ENCODE peak calls at places on chromosome 6, in nine cellular contexts. F, M, W, G, U, S, Y, C and B are unnamed samples.
A peak's percentile ranks its signal among the peaks of the same experiment; 100 is the strongest.

GRCh38 chr6:131717815-131718214 is 7.0 kb upstream of the CTAGE9 start:
- DNase-seq in F (no peak), M (no peak), W (no peak), G (no peak), U (no peak), S (no peak), Y (no peak), C (no peak), B (no peak)

GRCh38 chr6:128124713-128125112 is 223.9 kb upstream of the THEMIS start:
- DNase-seq in F (no peak), M (no peak), W (no peak), G (peak; percentile 81), U (peak; percentile 18), S (no peak), Y (no peak), C (no peak), B (no peak)

GRCh38 chr6:29617782-29618557 is 15.0 kb downstream of the GABBR1 start:
- DNase-seq in F (no peak), M (no peak), W (no peak), G (no peak), U (no peak), S (no peak), Y (peak; percentile 79), C (no peak), B (no peak)

GRCh38 chr6:131156411-131156810 is 21.1 kb downstream of the AKAP7 start:
- DNase-seq in F (no peak), M (no peak), W (no peak), G (no peak), U (no peak), S (no peak), Y (no peak), C (no peak), B (no peak)

GRCh38 chr6:107154131-107154906 is 39.0 kb upstream of the BEND3 start:
- DNase-seq in F (no peak), M (no peak), W (no peak), G (no peak), U (no peak), S (no peak), Y (peak; percentile 78), C (no peak), B (no peak)

GRCh38 chr6:19013011-19013410 is 625.9 kb downstream of the RNF144B start:
- DNase-seq in F (no peak), M (no peak), W (no peak), G (no peak), U (no peak), S (no peak), Y (no peak), C (no peak), B (no peak)

GRCh38 chr6:149127212-149127611 is 190.3 kb upstream of the TAB2 start:
- DNase-seq in F (peak; percentile 8), M (no peak), W (no peak), G (no peak), U (no peak), S (no peak), Y (no peak), C (no peak), B (no peak)

GRCh38 chr6:159677226-159677901 is 15.7 kb downstream of the SOD2 start:
- DNase-seq in F (no peak), M (no peak), W (no peak), G (no peak), U (no peak), S (no peak), Y (no peak), C (no peak), B (no peak)

GRCh38 chr6:138001750-138002349 is 105.4 kb downstream of the PERP start:
- DNase-seq in F (peak; percentile 36), M (peak; percentile 58), W (peak; percentile 47), G (peak; percentile 63), U (peak; percentile 43), S (peak; percentile 32), Y (peak; percentile 47), C (no peak), B (peak; percentile 63)

GRCh38 chr6:14046476-14047068 is 71.0 kb upstream of the CD83 start:
- DNase-seq in F (no peak), M (peak; percentile 45), W (no peak), G (peak; percentile 64), U (peak; percentile 54), S (no peak), Y (peak; percentile 63), C (no peak), B (no peak)

GRCh38 chr6:3535716-3536435 is 79.0 kb upstream of the SLC22A23 start:
- DNase-seq in F (no peak), M (no peak), W (no peak), G (no peak), U (no peak), S (no peak), Y (no peak), C (peak; percentile 56), B (no peak)

DNA sequence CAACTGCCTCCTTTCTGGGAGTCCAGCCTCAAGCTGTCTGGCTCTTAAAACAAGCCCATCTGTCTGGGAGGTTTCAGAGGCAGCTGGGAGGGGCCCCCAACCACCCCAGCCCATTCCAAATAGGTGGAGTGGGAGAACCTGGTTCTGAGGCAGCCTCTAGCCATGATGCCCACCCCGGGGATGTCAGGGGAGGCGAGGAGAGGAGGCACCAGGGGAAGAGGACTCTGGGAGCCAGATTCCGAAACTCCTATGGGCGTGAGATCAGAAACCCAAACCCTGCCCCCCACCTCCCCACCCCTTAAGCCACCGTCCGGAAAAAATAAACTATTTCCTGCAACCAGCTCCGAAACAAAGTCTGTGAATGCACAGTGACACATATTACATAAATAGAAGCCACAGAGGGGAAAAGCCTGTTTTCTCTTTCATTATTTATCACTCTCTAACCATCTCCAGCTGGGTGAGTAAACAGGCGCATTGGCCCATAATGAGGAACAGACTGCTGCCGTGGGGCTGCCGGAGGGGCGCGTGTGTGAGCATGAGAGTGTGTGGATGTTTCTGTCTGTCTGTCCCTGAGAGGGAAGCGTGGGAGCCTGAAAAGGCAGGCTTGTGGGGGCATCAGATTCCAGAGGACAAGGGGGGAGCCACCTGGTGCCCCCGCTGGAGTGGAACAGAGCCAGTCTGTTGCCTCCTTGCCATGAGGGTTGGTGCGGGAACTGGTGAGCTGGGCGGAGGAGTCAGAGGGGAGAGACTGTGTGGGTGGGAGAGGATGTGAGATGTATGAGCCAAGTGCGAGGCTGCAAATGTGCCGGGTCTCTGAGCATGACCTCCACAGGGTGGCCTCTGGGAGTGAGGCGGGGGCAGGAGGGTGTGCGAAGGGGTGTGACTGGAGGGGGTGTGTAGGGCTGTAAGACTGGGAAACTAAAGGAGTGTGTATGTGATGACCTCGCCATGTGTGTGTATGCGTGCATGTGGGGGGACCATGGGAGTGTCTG is 14.3 kb upstream of the FOXP4 start:
- DNase-seq in F (peak; percentile 23), M (no peak), W (peak; percentile 36), G (peak; percentile 76), U (no peak), S (no peak), Y (peak; percentile 59), C (peak; percentile 68), B (no peak)
- H3K4me3 ChIP-seq in F (no peak overlapping the region), M (no peak overlapping the region), W (peak overlapping the region; percentile 6), G (peak overlapping the region; percentile 36), U (no peak overlapping the region), S (no peak overlapping the region), Y (no peak overlapping the region), C (peak overlapping the region; percentile 7), B (no peak overlapping the region)

DNA sequence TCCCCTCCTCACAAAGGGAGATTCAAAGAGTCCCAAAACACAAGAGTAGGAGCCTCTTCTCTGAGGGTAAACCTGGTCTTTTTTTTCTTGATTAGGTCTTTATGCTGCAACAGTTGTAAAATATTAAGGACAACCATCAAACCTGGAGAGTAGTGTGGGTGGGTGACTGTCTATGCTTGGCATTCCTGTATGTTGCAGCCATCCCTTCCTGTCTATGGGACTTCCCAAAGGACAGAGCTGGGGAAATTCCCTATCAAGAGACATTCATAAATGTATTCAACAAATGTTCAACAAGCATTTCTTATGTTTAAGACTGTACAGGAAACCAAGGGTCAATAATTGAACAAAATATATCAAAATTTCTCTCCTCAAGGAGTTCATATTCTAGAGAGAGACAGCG is 5.5 kb downstream of the BTN2A2 start:
- DNase-seq in F (no peak), M (no peak), W (no peak), G (no peak), U (no peak), S (no peak), Y (no peak), C (no peak), B (no peak)
- H3K4me3 ChIP-seq in F (no peak overlapping the region), M (no peak overlapping the region), W (no peak overlapping the region), G (no peak overlapping the region), U (no peak overlapping the region), S (no peak overlapping the region), Y (no peak overlapping the region), C (no peak overlapping the region), B (no peak overlapping the region)

GRCh38 chr6:53640361-53640760 is 25.2 kb downstream of the KLHL31 start:
- DNase-seq in F (no peak), M (no peak), W (no peak), G (no peak), U (no peak), S (no peak), Y (no peak), C (no peak), B (no peak)
- H3K4me3 ChIP-seq in F (no peak overlapping the region), M (no peak overlapping the region), W (no peak overlapping the region), G (no peak overlapping the region), U (no peak overlapping the region), S (no peak overlapping the region), Y (no peak overlapping the region), C (no peak overlapping the region), B (no peak overlapping the region)

GRCh38 chr6:169252805-169253189 is 849 bp downstream of the THBS2 start:
- DNase-seq in F (no peak), M (no peak), W (no peak), G (no peak), U (no peak), S (no peak), Y (peak; percentile 79), C (no peak), B (no peak)

GRCh38 chr6:169253341-169253740 is 305 bp downstream of the THBS2 start:
- DNase-seq in F (no peak), M (no peak), W (no peak), G (no peak), U (no peak), S (no peak), Y (peak; percentile 60), C (no peak), B (no peak)

GRCh38 chr6:169254456-169255316 is 1.0 kb upstream of the THBS2 start:
- DNase-seq in F (no peak), M (no peak), W (no peak), G (no peak), U (no peak), S (no peak), Y (peak; percentile 64), C (no peak), B (no peak)

GRCh38 chr6:169251822-169252804 is 1.5 kb downstream of the THBS2 start:
- DNase-seq in F (no peak), M (no peak), W (no peak), G (no peak), U (no peak), S (no peak), Y (peak; percentile 75), C (no peak), B (no peak)

GRCh38 chr6:169253745-169254238 is at the start of gene THBS2:
- DNase-seq in F (peak; percentile 81), M (no peak), W (peak; percentile 92), G (no peak), U (no peak), S (peak; percentile 56), Y (peak; percentile 75), C (peak; percentile 85), B (peak; percentile 45)
- H3K4me3 ChIP-seq in F (peak within 1 kb of the TSS; percentile 77), M (no peak within 1 kb of the TSS), W (peak within 1 kb of the TSS; percentile 52), G (no peak within 1 kb of the TSS), U (no peak within 1 kb of the TSS), S (peak within 1 kb of the TSS; percentile 54), Y (peak within 1 kb of the TSS; percentile 34), C (peak within 1 kb of the TSS; percentile 32), B (peak within 1 kb of the TSS; percentile 66)

GRCh38 chr6:145175470-145175869 is 559.9 kb downstream of the EPM2A start:
- DNase-seq in F (no peak), M (no peak), W (no peak), G (no peak), U (no peak), S (no peak), Y (no peak), C (no peak), B (no peak)
- H3K4me3 ChIP-seq in F (no peak overlapping the region), M (no peak overlapping the region), W (no peak overlapping the region), G (no peak overlapping the region), U (no peak overlapping the region), S (no peak overlapping the region), Y (no peak overlapping the region), C (no peak overlapping the region), B (no peak overlapping the region)